ENCODE peak calls at places on chromosomes 6 and 20, in six cellular contexts. C, S, I, J, T and O are unnamed samples.

GRCh38 chr20:52235129-52235528 is 43.5 kb upstream of the ZFP64 start:
- DNase-seq in C (no peak), S (no peak), J (no peak), I (no peak), T (no peak), O (no peak)

GRCh38 chr20:34709044-34709835 is 5.1 kb downstream of the TP53INP2 start:
- DNase-seq in C (no peak), J (peak; percentile 52), S (peak; percentile 88), I (peak; percentile 88), T (peak; percentile 83), O (peak; percentile 93)

GRCh38 chr6:136553166-136553787 is 3.1 kb upstream of the MAP7 start:
- DNase-seq in J (no peak), T (no peak), C (no peak), S (no peak), I (no peak), O (no peak)

GRCh38 chr20:32019156-32019510 is 8.9 kb downstream of the CCM2L start:
- DNase-seq in C (no peak), S (no peak), I (peak; percentile 61), T (no peak), J (no peak), O (no peak)

GRCh38 chr20:44403194-44404112 is 48.0 kb downstream of the HNF4A start:
- DNase-seq in C (no peak), J (no peak), T (no peak), S (no peak), I (no peak), O (no peak)

GRCh38 chr6:90403489-90404381 is 107.1 kb upstream of the BACH2 start:
- DNase-seq in T (no peak), I (peak; percentile 54), J (peak; percentile 52), C (no peak), S (no peak), O (peak; percentile 45)

GRCh38 chr6:136962661-136963060 is 40.6 kb downstream of the SLC35D3 start:
- DNase-seq in I (no peak), J (no peak), T (no peak), S (no peak), C (no peak), O (no peak)

GRCh38 chr6:141056945-141057635 is 1075.6 kb upstream of the GJE1 start:
- DNase-seq in I (no peak), C (no peak), T (no peak), J (peak; percentile 70), S (no peak), O (no peak)

GRCh38 chr20:37257993-37258392 is 3.6 kb downstream of the GHRH start:
- DNase-seq in J (no peak), T (no peak), I (no peak), C (no peak), S (no peak), O (no peak)

GRCh38 chr6:6654599-6655575 is 66.4 kb downstream of the LY86 start:
- DNase-seq in S (no peak), C (no peak), J (peak; percentile 79), I (no peak), T (peak; percentile 65), O (no peak)

GRCh38 chr6:138654715-138655634 is 118.6 kb upstream of the CCDC28A start:
- DNase-seq in S (peak; percentile 5), J (peak; percentile 27), T (no peak), C (no peak), I (peak; percentile 3), O (no peak)

GRCh38 chr6:94270040-94270689 is 850.8 kb upstream of the EPHA7 start:
- DNase-seq in I (no peak), C (no peak), T (no peak), J (no peak), S (no peak), O (no peak)

GRCh38 chr6:41359617-41360313 is 24.4 kb downstream of the NCR2 start:
- DNase-seq in S (no peak), I (no peak), J (no peak), C (no peak), T (no peak), O (no peak)

GRCh38 chr20:11544029-11544678 is 373.5 kb upstream of the BTBD3 start:
- DNase-seq in T (no peak), C (peak; percentile 22), J (peak; percentile 86), S (peak; percentile 64), I (peak; percentile 32), O (no peak)

GRCh38 chr6:3849681-3850450 is 693 bp downstream of the FAM50B start:
- DNase-seq in T (no peak), I (no peak), J (no peak), C (no peak), S (no peak), O (peak; percentile 58)

GRCh38 chr6:82875573-82876185 is 190.0 kb downstream of the UBE3D start:
- DNase-seq in S (peak; percentile 82), T (no peak), C (peak; percentile 39), I (no peak), J (peak; percentile 73), O (no peak)

GRCh38 chr6:159193923-159194322 is 24.7 kb downstream of the FNDC1 start:
- DNase-seq in I (no peak), T (no peak), S (peak; percentile 39), C (no peak), J (peak; percentile 55), O (no peak)

GRCh38 chr6:135922746-135923145 is 71.2 kb downstream of the PDE7B start:
- DNase-seq in T (no peak), C (peak; percentile 78), I (no peak), S (peak; percentile 75), J (peak; percentile 94), O (no peak)